ENCODE peak calls at places on chromosomes 3 and 15, in four cellular contexts. O, B, Y and T are unnamed samples.

GRCh38 chr15:58066042-58066867 is 744 bp upstream of the ALDH1A2 start:
- DNase-seq in O (peak; percentile 64), B (peak; percentile 67), Y (peak; percentile 43), T (no peak)

GRCh38 chr3:14837864-14838263 is 19.1 kb downstream of the FGD5 start:
- DNase-seq in O (no peak), B (no peak), Y (peak; percentile 29), T (no peak)

GRCh38 chr3:51735950-51736349 is 29.1 kb downstream of the GRM2 start:
- DNase-seq in O (no peak), B (no peak), Y (no peak), T (no peak)

GRCh38 chr3:111579495-111579894 is 15.7 kb downstream of the ZBED2 start:
- DNase-seq in O (no peak), B (no peak), Y (no peak), T (no peak)

GRCh38 chr3:169634618-169635236 is 28.8 kb downstream of the MECOM start:
- DNase-seq in O (peak; percentile 83), B (no peak), Y (peak; percentile 50), T (no peak)

GRCh38 chr3:186281172-186281571 is 80.9 kb downstream of the DGKG start:
- DNase-seq in O (no peak), B (no peak), Y (peak; percentile 68), T (peak; percentile 45)

GRCh38 chr15:71414778-71415177 is 299.5 kb downstream of the THSD4 start:
- DNase-seq in O (no peak), B (no peak), Y (peak; percentile 40), T (no peak)

GRCh38 chr3:28335246-28335645 is 13.3 kb upstream of the ZCWPW2 start:
- DNase-seq in O (no peak), B (no peak), Y (no peak), T (no peak)

GRCh38 chr3:52088445-52089367 is 32.3 kb upstream of the DUSP7 start:
- DNase-seq in O (no peak), B (no peak), Y (peak; percentile 89), T (no peak)

GRCh38 chr3:67083277-67083676 is 85.2 kb downstream of the KBTBD8 start:
- DNase-seq in O (no peak), B (no peak), Y (peak; percentile 12), T (no peak)

GRCh38 chr3:143360244-143360643 is 240.7 kb downstream of the CHST2 start:
- DNase-seq in O (no peak), B (no peak), Y (peak; percentile 66), T (no peak)

GRCh38 chr3:72274511-72275295 is 489.8 kb upstream of the PROK2 start:
- DNase-seq in O (peak; percentile 57), B (peak; percentile 46), Y (peak; percentile 96), T (peak; percentile 61)

GRCh38 chr15:87681054-87681453 is 575.5 kb downstream of the NTRK3 start:
- DNase-seq in O (no peak), B (no peak), Y (no peak), T (no peak)

GRCh38 chr15:37081985-37082384 is 18.4 kb downstream of the MEIS2 start:
- DNase-seq in O (no peak), B (no peak), Y (no peak), T (no peak)

GRCh38 chr3:133663569-133664313 is 2.0 kb upstream of the TOPBP1 start:
- DNase-seq in O (no peak), B (no peak), Y (peak; percentile 56), T (peak; percentile 8)

GRCh38 chr15:43214169-43214568 is 6.6 kb downstream of the EPB42 start:
- DNase-seq in O (no peak), B (no peak), Y (no peak), T (no peak)

GRCh38 chr3:64187065-64187959 is 38.0 kb downstream of the PRICKLE2 start:
- DNase-seq in O (peak; percentile 45), B (peak; percentile 75), Y (peak; percentile 97), T (peak; percentile 84)

GRCh38 chr15:92908369-92909057 is 8.4 kb downstream of the CHD2 start:
- DNase-seq in O (no peak), B (no peak), Y (no peak), T (no peak)

GRCh38 chr3:23867400-23867799 is 49.4 kb downstream of the NKIRAS1 start:
- DNase-seq in O (no peak), B (no peak), Y (no peak), T (no peak)
- TF ChIP-seq CTCF in O (no peak), B (no peak), Y (no peak), T (no peak)

GRCh38 chr15:84750583-84751092 is 2.2 kb downstream of the ZNF592 start:
- DNase-seq in O (no peak), B (no peak), Y (no peak), T (no peak)

GRCh38 chr15:84748274-84749110 is at the start of gene ZNF592:
- DNase-seq in O (peak; percentile 86), B (peak; percentile 89), Y (peak; percentile 73), T (no peak)

GRCh38 chr15:84749111-84749991 is 959 bp downstream of the ZNF592 start:
- DNase-seq in O (peak; percentile 39), B (peak; percentile 26), Y (peak; percentile 22), T (no peak)

GRCh38 chr15:84752700-84753099 is 4.3 kb downstream of the ZNF592 start:
- DNase-seq in O (no peak), B (no peak), Y (peak; percentile 28), T (no peak)

GRCh38 chr15:84752195-84752594 is 3.8 kb downstream of the ZNF592 start:
- DNase-seq in O (no peak), B (no peak), Y (no peak), T (no peak)
- H3K4me3 ChIP-seq in O (no peak overlapping the region), B (no peak overlapping the region), Y (peak overlapping the region; percentile 35), T (no peak overlapping the region)

GRCh38 chr15:79130535-79131130 is 40.1 kb upstream of the RASGRF1 start:
- DNase-seq in O (no peak), B (no peak), Y (no peak), T (no peak)
- TF ChIP-seq CTCF in O (no peak), B (no peak), Y (no peak), T (no peak)

GRCh38 chr3:32474201-32474600 is 28.5 kb downstream of the CMTM6 start:
- DNase-seq in O (no peak), B (no peak), Y (no peak), T (no peak)
- H3K4me3 ChIP-seq in O (no peak overlapping the region), B (no peak overlapping the region), Y (no peak overlapping the region), T (no peak overlapping the region)

GRCh38 chr15:48967336-48967735 is 3.6 kb upstream of the SHC4 start:
- DNase-seq in O (no peak), B (no peak), Y (no peak), T (no peak)

GRCh38 chr15:48965972-48966371 is 2.3 kb upstream of the SHC4 start:
- DNase-seq in O (no peak), B (no peak), Y (peak; percentile 72), T (no peak)

GRCh38 chr15:48968066-48968465 is 4.3 kb upstream of the SHC4 start:
- DNase-seq in O (no peak), B (no peak), Y (no peak), T (no peak)

GRCh38 chr15:48964898-48965297 is 1.2 kb upstream of the SHC4 start:
- DNase-seq in O (no peak), B (no peak), Y (no peak), T (no peak)

DNA sequence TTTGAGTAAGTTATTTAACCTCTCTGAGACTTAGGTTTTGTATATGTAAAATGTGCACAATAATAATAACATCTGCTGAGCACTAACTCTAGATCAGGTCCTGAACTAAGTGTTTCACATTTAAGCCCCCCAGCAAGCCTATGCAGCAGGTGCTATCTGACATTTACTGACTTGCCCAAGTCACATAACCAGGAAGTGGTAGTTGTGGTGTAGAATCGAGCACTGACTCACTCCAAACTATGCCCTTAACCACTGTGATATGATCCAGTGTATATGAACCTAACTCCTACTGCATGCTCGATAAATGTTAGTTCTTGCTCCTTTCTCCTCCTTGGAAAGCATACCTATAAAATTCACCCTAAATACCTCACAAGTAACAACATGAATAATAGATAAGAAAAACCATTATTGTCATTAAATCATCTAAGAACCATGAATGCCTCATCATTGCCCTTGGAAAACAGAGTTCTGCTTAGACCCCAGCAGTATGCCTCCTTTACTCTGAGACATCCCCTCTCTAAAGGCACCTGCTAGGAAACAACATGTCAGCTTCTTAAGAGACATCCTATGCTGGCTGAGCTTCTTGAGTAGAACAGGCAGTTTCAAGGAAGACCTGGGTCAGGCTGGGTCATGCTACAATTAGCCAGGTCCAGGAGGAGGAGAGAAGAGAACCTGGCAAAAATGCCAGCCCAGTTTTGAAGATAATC is 3.0 kb upstream of the SHC4 start:
- DNase-seq in O (no peak), B (no peak), Y (peak; percentile 64), T (no peak)
- TF ChIP-seq CTCF in O (no peak), B (no peak), Y (no peak), T (no peak)